ENCODE peak calls at places on chromosomes 1 and 21, in five cellular contexts. I is OCI-LY7, B is GM23338, A is MM.1S, T is SK-N-SH. U is an unnamed sample. For H3K4me1, the result is how much of the 10 kb centered on the place peaks cover.

GRCh38 chr1:187338762-187339412 is 510.1 kb downstream of the PLA2G4A start:
- DNase-seq in I (no peak), B (peak), A (peak), T (no peak), U (no peak)

GRCh38 chr1:21636029-21636428 is 33.1 kb downstream of the RAP1GAP start:
- DNase-seq in I (no peak), B (no peak), A (no peak), T (no peak), U (no peak)

GRCh38 chr1:226060976-226061792 is 1.3 kb upstream of the H3-3A start:
- DNase-seq in I (no peak), B (no peak), A (no peak), T (peak), U (no peak)

GRCh38 chr1:155139895-155140629 is at the start of gene DPM3:
- DNase-seq in I (peak), B (peak), A (peak), T (peak), U (peak)

GRCh38 chr1:5916572-5917280 is 75.5 kb downstream of the NPHP4 start:
- DNase-seq in I (no peak), B (no peak), A (no peak), T (no peak), U (no peak)

GRCh38 chr1:2314803-2315710 is 76.3 kb downstream of the MORN1 start:
- DNase-seq in I (peak), B (peak), A (no peak), T (peak), U (peak)

GRCh38 chr1:174204697-174205308 is 45.5 kb downstream of the RABGAP1L start:
- DNase-seq in I (no peak), B (no peak), A (no peak), T (no peak), U (no peak)

GRCh38 chr1:226629210-226629895 is 80.8 kb downstream of the STUM start:
- DNase-seq in I (no peak), B (no peak), A (no peak), T (no peak), U (no peak)

GRCh38 chr1:61536722-61537121 is 188.2 kb downstream of the TM2D1 start:
- DNase-seq in I (no peak), B (no peak), A (no peak), T (no peak), U (no peak)

GRCh38 chr1:22347854-22348760 is 103.5 kb upstream of the ZBTB40 start:
- DNase-seq in I (no peak), B (no peak), A (no peak), T (no peak), U (peak)

GRCh38 chr1:20787775-20788488 is 825 bp upstream of the HP1BP3 start:
- DNase-seq in I (no peak), B (peak), A (no peak), T (peak), U (peak)

GRCh38 chr1:200150721-200151120 is 123.2 kb downstream of the NR5A2 start:
- DNase-seq in I (no peak), B (no peak), A (no peak), T (no peak), U (peak)

GRCh38 chr1:50426108-50426700 is 3.0 kb upstream of the DMRTA2 start:
- DNase-seq in I (no peak), B (peak), A (no peak), T (peak), U (no peak)

GRCh38 chr1:118983558-118984021 is 4.6 kb downstream of the TBX15 start:
- DNase-seq in I (no peak), B (peak), A (no peak), T (peak), U (no peak)

GRCh38 chr1:37919277-37919676 is 27.6 kb downstream of the INPP5B start:
- DNase-seq in I (peak), B (peak), A (no peak), T (peak), U (peak)

GRCh38 chr1:177119311-177119710 is 45.2 kb downstream of the ASTN1 start:
- DNase-seq in I (no peak), B (peak), A (no peak), T (peak), U (no peak)

GRCh38 chr1:68495968-68496679 is 758 bp downstream of the DEPDC1 start:
- DNase-seq in I (peak), B (no peak), A (peak), T (peak), U (no peak)

GRCh38 chr21:37936010-37936785 is 19.9 kb upstream of the KCNJ6 start:
- DNase-seq in I (no peak), B (no peak), A (no peak), T (no peak), U (no peak)

GRCh38 chr21:38626311-38626710 is 128.0 kb upstream of the ERG start:
- DNase-seq in I (no peak), B (no peak), A (no peak), T (no peak), U (no peak)

GRCh38 chr1:111142358-111142975 is 2.4 kb downstream of the CEPT1 start:
- DNase-seq in I (peak), B (peak), A (no peak), T (no peak), U (no peak)

GRCh38 chr1:223820976-223821375 is 24.8 kb downstream of the TP53BP2 start:
- DNase-seq in I (no peak), B (no peak), A (no peak), T (no peak), U (no peak)

GRCh38 chr1:241269116-241269515 is 87.9 kb downstream of the RGS7 start:
- DNase-seq in I (no peak), B (peak), A (no peak), T (no peak), U (no peak)

GRCh38 chr1:175129997-175130648 is 62.5 kb downstream of the KIAA0040 start:
- DNase-seq in I (peak), B (peak), A (no peak), T (peak), U (no peak)

GRCh38 chr1:112866151-112866550 is 89.8 kb downstream of the SLC16A1 start:
- DNase-seq in I (no peak), B (no peak), A (no peak), T (no peak), U (peak)

GRCh38 chr1:184426278-184426674 is 39.4 kb downstream of the C1orf21 start:
- DNase-seq in I (no peak), B (peak), A (no peak), T (no peak), U (no peak)

GRCh38 chr1:184423649-184424048 is 36.8 kb downstream of the C1orf21 start:
- DNase-seq in I (no peak), B (no peak), A (no peak), T (no peak), U (no peak)

GRCh38 chr1:184424945-184425344 is 38.1 kb downstream of the C1orf21 start:
- DNase-seq in I (no peak), B (no peak), A (no peak), T (no peak), U (no peak)

GRCh38 chr1:184424171-184424570 is 37.3 kb downstream of the C1orf21 start:
- DNase-seq in I (no peak), B (no peak), A (no peak), T (no peak), U (no peak)

DNA sequence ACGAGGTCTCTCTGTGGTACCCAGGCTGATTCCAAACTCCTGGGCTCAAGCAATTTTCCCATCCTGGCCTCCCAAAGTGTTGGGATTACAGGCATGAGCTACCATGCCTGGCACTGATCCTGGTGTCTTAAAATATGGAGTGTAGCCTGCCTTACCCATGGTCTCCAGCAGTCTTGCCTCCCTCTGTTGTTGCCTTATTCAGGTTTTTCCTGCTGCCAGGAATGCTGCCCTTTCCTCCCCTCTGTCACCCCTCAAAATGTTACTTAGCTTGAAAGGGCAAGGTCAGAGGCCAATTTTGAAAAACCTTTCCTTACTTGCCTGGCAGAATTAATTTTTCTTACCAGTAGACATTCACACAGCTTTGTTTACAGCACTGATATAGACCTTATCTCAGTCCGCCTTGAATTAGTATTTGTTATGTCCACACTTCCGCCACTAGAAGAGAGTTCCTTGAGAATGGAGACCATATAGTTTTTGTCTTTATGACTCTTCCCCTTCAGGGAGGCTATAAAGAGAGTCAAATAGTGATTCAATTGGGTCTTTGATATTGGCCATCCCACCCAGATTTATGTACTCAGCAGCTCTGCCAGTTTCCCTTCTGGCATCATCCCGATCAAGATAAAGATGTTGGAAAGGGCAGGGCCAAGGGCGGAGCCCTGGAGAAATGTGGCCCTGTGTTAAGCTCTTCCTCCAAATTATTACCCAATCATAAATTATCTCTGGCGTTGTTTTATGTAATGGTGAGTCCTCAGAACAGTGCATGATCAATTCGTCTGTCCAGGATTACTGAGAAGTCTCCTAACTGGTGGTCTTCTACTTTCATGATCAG is 38.8 kb downstream of the C1orf21 start:
- DNase-seq in I (no peak), B (no peak), A (no peak), T (no peak), U (no peak)
- H3K4me1 ChIP-seq in I (under half), B (under half), A (under half), T (under half), U (under half)

GRCh38 chr1:228732426-228732825 is 2.9 kb upstream of the RHOU start:
- DNase-seq in I (no peak), B (no peak), A (no peak), T (no peak), U (no peak)

GRCh38 chr1:228725178-228725577 is 10.1 kb upstream of the RHOU start:
- DNase-seq in I (no peak), B (no peak), A (no peak), T (no peak), U (no peak)

GRCh38 chr1:228723921-228724320 is 11.4 kb upstream of the RHOU start:
- DNase-seq in I (no peak), B (no peak), A (no peak), T (no peak), U (no peak)

GRCh38 chr1:228723287-228723686 is 12.0 kb upstream of the RHOU start:
- DNase-seq in I (no peak), B (peak), A (no peak), T (no peak), U (no peak)

DNA sequence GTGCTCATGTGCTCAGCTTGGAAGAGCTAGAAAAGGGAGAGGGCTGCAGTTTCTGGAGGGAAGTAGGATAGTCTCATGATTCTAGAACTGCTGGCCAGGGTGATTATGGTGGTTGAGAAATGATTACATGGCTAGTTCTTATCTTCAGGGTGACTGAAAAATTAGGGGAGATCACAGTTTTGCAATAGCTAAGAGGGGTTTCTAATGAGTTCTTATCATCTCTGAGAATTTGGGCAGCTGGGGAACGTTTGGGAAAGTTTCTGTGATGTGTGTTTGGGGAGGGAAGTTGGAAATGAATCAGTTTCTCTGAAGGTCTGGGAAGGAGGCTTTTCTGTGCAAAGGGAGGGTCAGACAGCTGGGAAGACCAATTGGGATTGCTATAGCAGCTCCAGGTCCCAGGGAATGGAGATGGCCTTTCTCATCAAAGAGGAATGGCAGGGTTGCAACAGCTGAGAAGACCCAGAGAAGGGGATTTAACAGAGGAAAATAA is 7.6 kb upstream of the RHOU start:
- DNase-seq in I (no peak), B (no peak), A (no peak), T (no peak), U (no peak)
- TF ChIP-seq EZH2phosphoT487 in I (no peak), B (no peak), A (no peak), T (no peak), U (no peak)

DNA sequence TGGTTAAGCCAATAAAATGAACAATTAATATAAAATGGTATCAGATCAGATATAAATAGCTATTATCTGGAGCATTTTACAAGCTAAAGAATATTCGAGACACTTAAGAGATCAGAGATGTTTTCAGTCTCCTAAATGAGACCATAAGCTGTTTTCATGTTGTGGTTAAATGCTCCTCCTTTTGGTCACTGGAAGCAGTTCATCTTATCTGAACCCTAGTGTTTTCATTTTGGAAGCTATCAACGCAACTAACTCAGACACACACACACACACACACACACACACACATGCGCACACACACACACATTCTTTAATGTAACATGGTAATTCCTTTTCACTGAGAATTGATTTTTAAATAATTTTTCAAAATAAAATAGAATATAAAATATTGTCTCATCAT is 10.0 kb upstream of the LRRC8C start:
- DNase-seq in I (no peak), B (no peak), A (peak), T (peak), U (no peak)
- TF ChIP-seq CTCF in I (no peak), B (no peak), A (peak), T (peak), U (no peak)

GRCh38 chr1:234980657-234981396 is 147.8 kb downstream of the TOMM20 start:
- DNase-seq in I (peak), B (no peak), A (peak), T (peak), U (peak)

GRCh38 chr1:234981758-234982157 is 146.9 kb downstream of the TOMM20 start:
- DNase-seq in I (no peak), B (no peak), A (no peak), T (no peak), U (no peak)

GRCh38 chr1:234978397-234979291 is 150.0 kb downstream of the TOMM20 start:
- DNase-seq in I (peak), B (no peak), A (peak), T (peak), U (peak)

GRCh38 chr1:234979316-234980223 is 149.1 kb downstream of the TOMM20 start:
- DNase-seq in I (peak), B (no peak), A (no peak), T (no peak), U (no peak)

DNA sequence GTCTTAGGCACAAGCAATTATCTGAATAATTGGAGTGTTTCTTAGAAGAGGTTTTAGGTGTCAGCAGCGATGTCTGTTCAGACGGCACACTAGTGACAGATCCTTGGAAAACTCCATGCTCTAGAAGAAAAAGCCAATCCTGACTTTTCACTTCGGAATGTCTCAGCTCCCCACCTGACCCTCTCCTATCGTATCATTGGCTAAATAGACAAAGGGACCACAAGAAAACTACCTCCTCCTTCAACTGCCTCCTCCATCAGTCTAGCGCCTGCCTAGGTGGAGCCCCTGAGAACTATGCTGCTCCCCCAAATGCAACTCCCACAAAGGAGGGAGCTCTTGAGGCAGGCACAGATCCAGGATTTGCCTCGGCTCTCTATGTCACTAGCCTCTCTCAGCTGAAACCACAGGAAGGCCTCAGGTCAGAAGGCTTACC is 148.4 kb downstream of the TOMM20 start:
- DNase-seq in I (no peak), B (no peak), A (no peak), T (no peak), U (no peak)
- H3K4me1 ChIP-seq in I (half or more), B (under half), A (under half), T (under half), U (half or more)

GRCh38 chr1:109251277-109252166 is 2.2 kb downstream of the CELSR2 start:
- DNase-seq in I (no peak), B (no peak), A (no peak), T (peak), U (no peak)

GRCh38 chr1:109250454-109251276 is 1.3 kb downstream of the CELSR2 start:
- DNase-seq in I (no peak), B (no peak), A (no peak), T (peak), U (no peak)

GRCh38 chr1:109248444-109248796 is 919 bp upstream of the CELSR2 start:
- DNase-seq in I (no peak), B (no peak), A (no peak), T (no peak), U (no peak)

GRCh38 chr1:109248797-109249629 is at the start of gene CELSR2:
- DNase-seq in I (peak), B (peak), A (peak), T (peak), U (peak)

DNA sequence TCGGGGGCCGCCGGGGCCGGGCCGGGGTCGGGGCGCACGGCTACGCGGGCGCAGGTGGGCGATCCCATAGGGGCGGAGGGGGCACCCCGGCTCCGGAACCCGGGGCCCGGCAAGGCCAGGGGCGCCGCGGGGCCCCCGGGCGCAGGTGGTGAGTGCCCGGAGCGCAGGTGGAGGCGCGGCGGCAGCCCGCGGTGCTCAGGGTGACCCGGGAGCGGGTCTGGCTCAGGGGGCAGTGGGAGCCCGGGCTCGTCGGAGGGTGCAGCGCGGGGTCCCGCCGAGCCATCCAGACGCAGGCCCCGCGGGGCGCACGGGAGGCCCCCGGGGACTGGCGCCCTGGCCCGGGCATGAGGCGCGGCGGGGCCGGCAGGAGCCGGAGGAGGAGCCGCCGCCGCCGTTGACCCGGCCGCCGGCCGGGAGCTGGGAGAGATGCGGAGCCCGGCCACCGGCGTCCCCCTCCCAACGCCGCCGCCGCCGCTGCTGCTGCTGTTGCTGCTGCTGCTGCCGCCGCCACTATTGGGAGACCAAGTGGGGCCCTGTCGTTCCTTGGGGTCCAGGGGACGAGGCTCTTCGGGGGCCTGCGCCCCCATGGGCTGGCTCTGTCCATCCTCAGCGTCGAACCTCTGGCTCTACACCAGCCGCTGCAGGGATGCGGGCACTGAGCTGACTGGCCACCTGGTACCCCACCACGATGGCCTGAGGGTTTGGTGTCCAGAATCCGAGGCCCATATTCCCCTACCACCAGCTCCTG is 489 bp downstream of the CELSR2 start:
- DNase-seq in I (no peak), B (peak), A (no peak), T (peak), U (no peak)
- TF ChIP-seq EZH2phosphoT487 in I (no peak), B (no peak), A (no peak), T (no peak), U (no peak)

DNA sequence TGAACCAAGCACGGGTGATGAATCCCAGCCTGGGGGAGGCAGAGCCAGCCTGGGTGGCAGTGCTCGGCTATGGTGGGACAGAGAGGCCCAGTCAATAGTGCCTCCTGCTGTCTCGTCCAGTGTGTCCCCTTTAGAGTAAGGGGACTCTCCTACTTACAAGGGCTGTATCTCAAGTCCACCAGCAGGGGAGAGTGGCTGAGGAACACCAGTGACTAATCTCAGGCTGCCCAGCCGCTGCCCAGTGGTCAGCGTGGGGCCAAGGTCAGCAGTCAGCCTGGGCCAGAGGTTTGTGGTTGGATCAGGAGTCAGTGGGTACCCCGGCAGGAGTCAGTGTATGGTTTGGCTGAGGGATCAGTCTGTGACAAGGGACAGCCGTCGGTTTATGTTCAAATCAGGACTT is 109.2 kb upstream of the RUNX3 start:
- DNase-seq in I (no peak), B (no peak), A (no peak), T (no peak), U (no peak)
- TF ChIP-seq CTCF in I (no peak), B (peak), A (no peak), T (no peak), U (no peak)

U was measured in hepatocyte.